ENCODE peak calls at places on chromosomes 12 and 14, in seven cellular contexts. One of them, this sample, is unnamed.

GRCh38 chr12:64796205-64796845 is 28.1 kb upstream of the TBC1D30 start:
- DNase-seq in Peyer's patch: peak
- DNase-seq in IMR-90: peak
- DNase-seq in prostate gland: peak
- DNase-seq in body of pancreas: peak
- DNase-seq in suprapubic skin: no peak
- DNase-seq in lower leg skin: no peak
- DNase-seq in this sample: no peak

GRCh38 chr14:90511252-90511651 is 114.4 kb downstream of the CALM1 start:
- DNase-seq in Peyer's patch: no peak
- DNase-seq in IMR-90: no peak
- DNase-seq in prostate gland: no peak
- DNase-seq in body of pancreas: no peak
- DNase-seq in suprapubic skin: no peak
- DNase-seq in lower leg skin: no peak
- DNase-seq in this sample: no peak

GRCh38 chr12:47111392-47111778 is 31.6 kb upstream of the AMIGO2 start:
- DNase-seq in Peyer's patch: no peak
- DNase-seq in IMR-90: no peak
- DNase-seq in prostate gland: no peak
- DNase-seq in body of pancreas: no peak
- DNase-seq in suprapubic skin: no peak
- DNase-seq in lower leg skin: no peak
- DNase-seq in this sample: no peak

GRCh38 chr12:103571286-103571685 is 15.8 kb upstream of the STAB2 start:
- DNase-seq in Peyer's patch: peak
- DNase-seq in IMR-90: no peak
- DNase-seq in prostate gland: no peak
- DNase-seq in body of pancreas: no peak
- DNase-seq in suprapubic skin: no peak
- DNase-seq in lower leg skin: no peak
- DNase-seq in this sample: no peak

GRCh38 chr12:52010152-52010622 is 3.4 kb downstream of the TAMALIN start:
- DNase-seq in Peyer's patch: peak
- DNase-seq in IMR-90: peak
- DNase-seq in prostate gland: no peak
- DNase-seq in body of pancreas: peak
- DNase-seq in suprapubic skin: no peak
- DNase-seq in lower leg skin: peak
- DNase-seq in this sample: peak

GRCh38 chr14:20986811-20987210 is 3.0 kb upstream of the METTL17 start:
- DNase-seq in Peyer's patch: no peak
- DNase-seq in IMR-90: peak
- DNase-seq in prostate gland: no peak
- DNase-seq in body of pancreas: no peak
- DNase-seq in suprapubic skin: no peak
- DNase-seq in lower leg skin: no peak
- DNase-seq in this sample: no peak

GRCh38 chr12:22410497-22410896 is 76.0 kb upstream of the ST8SIA1 start:
- DNase-seq in Peyer's patch: no peak
- DNase-seq in IMR-90: no peak
- DNase-seq in prostate gland: peak
- DNase-seq in body of pancreas: no peak
- DNase-seq in suprapubic skin: no peak
- DNase-seq in lower leg skin: no peak
- DNase-seq in this sample: no peak

GRCh38 chr12:72288436-72288835 is 16.3 kb downstream of the TRHDE start:
- DNase-seq in Peyer's patch: no peak
- DNase-seq in IMR-90: no peak
- DNase-seq in prostate gland: no peak
- DNase-seq in body of pancreas: no peak
- DNase-seq in suprapubic skin: no peak
- DNase-seq in lower leg skin: no peak
- DNase-seq in this sample: no peak

GRCh38 chr12:53538209-53538689 is 31.0 kb upstream of the NPFF start:
- DNase-seq in Peyer's patch: peak
- DNase-seq in IMR-90: peak
- DNase-seq in prostate gland: peak
- DNase-seq in body of pancreas: peak
- DNase-seq in suprapubic skin: no peak
- DNase-seq in lower leg skin: no peak
- DNase-seq in this sample: no peak

GRCh38 chr14:33676135-33676566 is 274.7 kb downstream of the EGLN3 start:
- DNase-seq in Peyer's patch: no peak
- DNase-seq in IMR-90: no peak
- DNase-seq in prostate gland: peak
- DNase-seq in body of pancreas: peak
- DNase-seq in suprapubic skin: no peak
- DNase-seq in lower leg skin: no peak
- DNase-seq in this sample: peak

GRCh38 chr12:9763025-9763424 is 2.3 kb upstream of the CD69 start:
- DNase-seq in Peyer's patch: no peak
- DNase-seq in IMR-90: no peak
- DNase-seq in prostate gland: no peak
- DNase-seq in body of pancreas: no peak
- DNase-seq in suprapubic skin: no peak
- DNase-seq in lower leg skin: no peak
- DNase-seq in this sample: no peak

GRCh38 chr12:64236549-64236948 is 14.5 kb upstream of the KICS2 start:
- DNase-seq in Peyer's patch: no peak
- DNase-seq in IMR-90: peak
- DNase-seq in prostate gland: no peak
- DNase-seq in body of pancreas: no peak
- DNase-seq in suprapubic skin: no peak
- DNase-seq in lower leg skin: no peak
- DNase-seq in this sample: no peak

GRCh38 chr12:63163542-63163941 is 12.5 kb upstream of the AVPR1A start:
- DNase-seq in Peyer's patch: no peak
- DNase-seq in IMR-90: no peak
- DNase-seq in prostate gland: no peak
- DNase-seq in body of pancreas: no peak
- DNase-seq in suprapubic skin: no peak
- DNase-seq in lower leg skin: no peak
- DNase-seq in this sample: no peak

GRCh38 chr14:41817626-41818025 is 210.9 kb downstream of the LRFN5 start:
- DNase-seq in Peyer's patch: no peak
- DNase-seq in IMR-90: peak
- DNase-seq in prostate gland: no peak
- DNase-seq in body of pancreas: no peak
- DNase-seq in suprapubic skin: no peak
- DNase-seq in lower leg skin: no peak
- DNase-seq in this sample: no peak

DNA sequence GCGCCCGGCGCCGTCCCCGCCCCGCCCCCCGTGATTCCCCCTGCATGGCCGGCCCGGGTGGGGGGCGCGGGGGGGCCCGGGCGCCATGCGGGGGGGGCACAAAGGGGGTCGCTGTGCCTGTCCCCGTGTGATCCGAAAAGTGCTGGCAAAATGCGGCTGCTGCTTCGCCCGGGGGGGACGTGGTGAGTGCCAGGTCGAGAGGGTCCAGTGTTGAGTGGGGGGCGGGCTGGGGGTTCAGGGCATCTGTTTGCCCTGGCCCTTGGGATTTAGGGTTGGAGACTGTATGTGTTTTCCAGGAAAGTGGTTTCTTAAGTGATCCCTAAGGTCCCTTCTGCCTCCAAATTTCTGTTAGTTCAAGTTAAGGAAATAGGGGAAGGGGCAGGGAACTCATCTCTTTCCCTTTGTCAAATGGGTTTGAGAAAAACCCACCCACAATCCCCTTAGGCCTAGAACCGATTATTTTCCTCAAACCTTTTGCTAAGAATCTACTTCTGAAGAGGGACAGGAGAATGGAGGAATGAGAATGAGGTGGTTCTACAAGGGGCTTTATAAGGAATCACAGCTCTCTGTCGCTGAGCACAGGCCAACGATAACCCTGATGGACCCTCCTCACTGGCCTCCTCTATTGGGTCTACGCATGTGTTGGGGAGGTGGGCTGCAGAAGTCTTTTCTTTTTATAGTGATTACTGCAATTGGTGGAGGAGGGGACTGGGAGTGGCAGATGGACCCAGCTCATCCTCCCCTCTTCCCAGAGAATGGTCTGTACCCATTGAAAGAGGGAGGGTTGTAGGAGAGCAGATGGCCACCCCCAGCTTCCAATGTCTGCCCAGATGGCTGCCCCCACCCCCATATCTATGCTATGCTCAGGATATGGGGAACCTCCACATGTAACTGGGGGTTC is 825 bp downstream of the ARHGEF25 start:
- DNase-seq in Peyer's patch: no peak
- DNase-seq in IMR-90: no peak
- DNase-seq in prostate gland: no peak
- DNase-seq in body of pancreas: no peak
- DNase-seq in suprapubic skin: no peak
- DNase-seq in lower leg skin: no peak
- DNase-seq in this sample: no peak
- H3K4me3 ChIP-seq in Peyer's patch: peak
- H3K4me3 ChIP-seq in IMR-90: peak
- H3K4me3 ChIP-seq in prostate gland: peak
- H3K4me3 ChIP-seq in body of pancreas: peak
- H3K4me3 ChIP-seq in suprapubic skin: peak
- H3K4me3 ChIP-seq in lower leg skin: peak
- H3K4me3 ChIP-seq in this sample: peak

GRCh38 chr12:130124605-130125244 is 37.5 kb upstream of the FZD10 start:
- DNase-seq in Peyer's patch: no peak
- DNase-seq in IMR-90: no peak
- DNase-seq in prostate gland: no peak
- DNase-seq in body of pancreas: no peak
- DNase-seq in suprapubic skin: no peak
- DNase-seq in lower leg skin: no peak
- DNase-seq in this sample: no peak
- TF ChIP-seq POLR2A in Peyer's patch: no peak
- TF ChIP-seq POLR2A in IMR-90: no peak
- TF ChIP-seq POLR2A in prostate gland: no peak
- TF ChIP-seq POLR2A in body of pancreas: no peak
- TF ChIP-seq POLR2A in suprapubic skin: no peak
- TF ChIP-seq POLR2A in lower leg skin: no peak
- TF ChIP-seq POLR2A in this sample: no peak

GRCh38 chr12:6647083-6647604 is at the start of gene ACRBP:
- DNase-seq in Peyer's patch: peak
- DNase-seq in IMR-90: peak
- DNase-seq in prostate gland: peak
- DNase-seq in body of pancreas: peak
- DNase-seq in suprapubic skin: no peak
- DNase-seq in lower leg skin: peak
- DNase-seq in this sample: peak
- H3K4me3 ChIP-seq in Peyer's patch: peak
- H3K4me3 ChIP-seq in IMR-90: peak
- H3K4me3 ChIP-seq in prostate gland: peak
- H3K4me3 ChIP-seq in body of pancreas: no peak
- H3K4me3 ChIP-seq in suprapubic skin: peak
- H3K4me3 ChIP-seq in lower leg skin: peak
- H3K4me3 ChIP-seq in this sample: peak

GRCh38 chr14:61516125-61516740 is 179.1 kb upstream of the HIF1A start:
- DNase-seq in Peyer's patch: no peak
- DNase-seq in IMR-90: no peak
- DNase-seq in prostate gland: no peak
- DNase-seq in body of pancreas: no peak
- DNase-seq in suprapubic skin: no peak
- DNase-seq in lower leg skin: no peak
- DNase-seq in this sample: no peak
- TF ChIP-seq POLR2A in Peyer's patch: no peak
- TF ChIP-seq POLR2A in IMR-90: no peak
- TF ChIP-seq POLR2A in prostate gland: no peak
- TF ChIP-seq POLR2A in body of pancreas: no peak
- TF ChIP-seq POLR2A in suprapubic skin: no peak
- TF ChIP-seq POLR2A in lower leg skin: no peak
- TF ChIP-seq POLR2A in this sample: no peak

GRCh38 chr12:88805286-88805685 is 225.0 kb upstream of the KITLG start:
- DNase-seq in Peyer's patch: no peak
- DNase-seq in IMR-90: peak
- DNase-seq in prostate gland: no peak
- DNase-seq in body of pancreas: no peak
- DNase-seq in suprapubic skin: no peak
- DNase-seq in lower leg skin: no peak
- DNase-seq in this sample: no peak
- H3K4me3 ChIP-seq in Peyer's patch: no peak
- H3K4me3 ChIP-seq in IMR-90: no peak
- H3K4me3 ChIP-seq in prostate gland: no peak
- H3K4me3 ChIP-seq in body of pancreas: no peak
- H3K4me3 ChIP-seq in suprapubic skin: no peak
- H3K4me3 ChIP-seq in lower leg skin: no peak
- H3K4me3 ChIP-seq in this sample: no peak